ENCODE peak calls at places on chromosomes 7 and 10, in eight cellular contexts. Z is retinal pigment epithelial cell, E is heart left ventricle, N is kidney epithelial cell, R is neural progenitor cell, Y is AG09309, W is astrocyte of the cerebellum, L is transverse colon. T is an unnamed sample.

GRCh38 chr10:32156031-32156495 is 99.8 kb upstream of the KIF5B start:
- DNase-seq in Z (no peak), E (no peak), N (no peak), R (no peak), Y (no peak), W (no peak), L (no peak), T (no peak)

GRCh38 chr7:129886184-129886817 is 66.5 kb downstream of the UBE2H start:
- DNase-seq in Z (no peak), E (no peak), N (no peak), R (no peak), Y (no peak), W (no peak), L (no peak), T (peak; percentile 51)

GRCh38 chr10:60646966-60647796 is 131.1 kb upstream of the CDK1 start:
- DNase-seq in Z (no peak), E (peak; percentile 10), N (no peak), R (peak; percentile 57), Y (peak; percentile 24), W (peak; percentile 72), L (peak; percentile 22), T (peak; percentile 22)

GRCh38 chr10:103226011-103226410 is 19.7 kb upstream of the RPEL1 start:
- DNase-seq in Z (no peak), E (no peak), N (no peak), R (no peak), Y (peak; percentile 59), W (no peak), L (no peak), T (no peak)

GRCh38 chr10:90906596-90906995 is 14.3 kb downstream of the ANKRD1 start:
- DNase-seq in Z (no peak), E (no peak), N (no peak), R (no peak), Y (no peak), W (no peak), L (no peak), T (no peak)

GRCh38 chr7:125391921-125392320 is 462.3 kb upstream of the POT1 start:
- DNase-seq in Z (peak; percentile 81), E (no peak), N (no peak), R (no peak), Y (no peak), W (no peak), L (no peak), T (no peak)

GRCh38 chr10:49273626-49274025 is 25.3 kb upstream of the C10orf71 start:
- DNase-seq in Z (no peak), E (no peak), N (no peak), R (no peak), Y (no peak), W (no peak), L (no peak), T (no peak)

GRCh38 chr7:34842782-34843181 is 184.8 kb downstream of the NPSR1 start:
- DNase-seq in Z (no peak), E (no peak), N (no peak), R (no peak), Y (no peak), W (peak; percentile 53), L (no peak), T (no peak)

GRCh38 chr7:8536431-8536830 is 103.0 kb downstream of the NXPH1 start:
- DNase-seq in Z (no peak), E (no peak), N (no peak), R (no peak), Y (no peak), W (no peak), L (no peak), T (no peak)

GRCh38 chr10:945778-946177 is 14.3 kb upstream of the LARP4B start:
- DNase-seq in Z (no peak), E (no peak), N (no peak), R (peak; percentile 38), Y (no peak), W (no peak), L (no peak), T (no peak)

GRCh38 chr10:69648461-69648860 is 18.4 kb downstream of the FAM241B start:
- DNase-seq in Z (no peak), E (no peak), N (no peak), R (no peak), Y (no peak), W (no peak), L (no peak), T (no peak)

GRCh38 chr10:69647819-69648218 is 17.8 kb downstream of the FAM241B start:
- DNase-seq in Z (no peak), E (no peak), N (no peak), R (no peak), Y (no peak), W (no peak), L (no peak), T (no peak)

GRCh38 chr10:69651362-69651761 is 21.3 kb downstream of the FAM241B start:
- DNase-seq in Z (no peak), E (no peak), N (no peak), R (no peak), Y (no peak), W (no peak), L (no peak), T (no peak)

GRCh38 chr10:69650589-69651261 is 20.7 kb downstream of the FAM241B start:
- DNase-seq in Z (no peak), E (no peak), N (no peak), R (no peak), Y (no peak), W (no peak), L (no peak), T (no peak)

DNA sequence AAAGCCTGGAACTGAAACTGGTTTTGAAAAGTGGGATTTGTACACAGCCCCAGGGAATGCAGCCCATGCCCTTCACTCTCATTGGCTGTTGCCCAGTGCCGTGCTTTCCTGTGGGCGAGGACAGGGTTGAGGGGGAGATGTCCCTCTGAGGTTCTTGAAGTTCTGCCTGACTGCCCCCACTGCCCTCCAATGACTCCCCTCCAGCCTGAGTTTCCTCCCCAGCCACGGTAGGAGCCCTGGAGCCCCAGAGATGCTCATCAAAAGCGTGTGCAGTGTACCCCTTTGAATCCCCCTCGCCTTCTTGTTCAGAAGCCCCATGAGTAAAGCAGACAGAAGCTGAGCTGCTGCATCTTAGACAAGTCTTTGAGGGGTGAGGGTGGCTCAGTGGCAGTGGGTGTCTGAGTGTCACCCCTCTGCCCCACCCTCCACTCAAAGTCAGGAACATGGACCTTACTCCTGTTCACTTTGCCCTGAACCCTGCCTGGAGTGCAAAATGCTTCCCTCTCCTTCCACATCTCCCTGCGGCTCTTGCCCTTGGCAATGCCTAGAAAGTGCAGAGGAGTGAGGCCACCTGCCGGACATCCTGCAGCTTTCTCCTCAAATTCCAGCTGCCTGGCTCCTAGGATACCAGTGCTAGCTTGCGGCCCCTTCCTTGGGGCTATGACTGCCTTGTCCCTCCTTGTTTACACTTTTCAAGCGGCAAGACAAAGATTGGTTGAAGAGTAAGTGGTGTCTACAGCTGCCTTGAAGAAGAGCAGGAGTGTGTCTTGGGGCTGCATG is 19.9 kb downstream of the FAM241B start:
- DNase-seq in Z (no peak), E (no peak), N (no peak), R (no peak), Y (no peak), W (no peak), L (no peak), T (no peak)
- TF ChIP-seq CTCF in Z (no peak), E (no peak), N (peak; percentile 32), R (no peak), Y (peak; percentile 10), W (peak; percentile 27), L (no peak), T (no peak)

DNA sequence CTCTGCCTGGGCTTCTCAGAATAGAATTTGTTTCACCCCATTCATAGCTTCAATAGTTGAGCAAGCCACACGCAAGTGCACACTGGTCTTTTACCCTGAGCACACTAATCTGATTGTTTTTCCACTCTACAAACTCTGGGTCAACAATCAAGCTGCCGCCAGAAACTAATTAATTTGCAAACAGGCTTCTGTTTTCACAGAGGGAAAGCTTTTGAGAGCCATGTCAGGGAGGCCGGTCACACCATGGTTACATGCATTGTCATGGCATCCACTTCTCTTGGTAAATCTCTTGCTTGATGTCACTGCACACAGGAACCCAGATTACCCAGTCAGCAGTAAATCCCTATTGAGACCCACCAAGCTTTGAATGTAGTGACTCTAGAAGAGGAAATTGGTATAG is 154.2 kb downstream of the SEMA3A start:
- DNase-seq in Z (no peak), E (no peak), N (no peak), R (peak; percentile 91), Y (no peak), W (no peak), L (no peak), T (no peak)
- H3K4me3 ChIP-seq in Z (no peak overlapping the region), E (no peak overlapping the region), N (no peak overlapping the region), R (no peak overlapping the region), Y (no peak overlapping the region), W (no peak overlapping the region), L (no peak overlapping the region), T (no peak overlapping the region)

DNA sequence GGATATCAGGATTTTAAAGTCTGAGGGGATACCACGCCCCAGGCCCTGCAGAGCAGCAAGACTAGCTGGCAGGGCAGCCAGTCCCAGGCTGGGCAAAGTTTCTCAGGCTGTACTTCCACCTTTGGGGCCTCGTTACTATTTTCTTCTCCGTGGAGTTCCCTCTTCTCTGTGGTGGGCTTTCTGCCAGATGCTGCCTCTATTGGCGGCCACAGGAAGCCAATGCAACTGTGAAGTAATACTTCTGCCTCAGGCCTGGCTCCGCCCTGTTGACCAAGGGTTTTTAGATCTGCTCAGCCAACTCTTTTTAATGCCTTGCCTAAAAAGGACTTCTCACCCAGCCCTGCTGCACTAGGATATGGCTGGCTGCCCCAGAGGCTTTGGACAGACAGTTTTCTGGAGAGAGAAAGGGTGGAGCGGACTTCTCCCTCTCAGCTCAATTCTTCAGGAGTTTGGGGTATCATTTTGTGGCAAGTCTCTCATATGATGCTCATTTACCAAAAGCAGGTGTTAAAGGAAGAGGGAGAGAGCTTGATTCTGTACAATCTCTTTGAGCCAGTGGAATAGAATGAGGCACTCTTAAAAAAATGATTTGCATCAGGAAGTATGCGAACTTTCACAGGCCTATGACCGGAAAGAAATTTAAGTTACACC is 67.4 kb downstream of the HHEX start:
- DNase-seq in Z (peak; percentile 6), E (peak; percentile 87), N (peak; percentile 14), R (peak; percentile 59), Y (peak; percentile 65), W (peak; percentile 50), L (peak; percentile 79), T (peak; percentile 57)
- TF ChIP-seq CTCF in Z (peak; percentile 28), E (peak; percentile 44), N (no peak), R (peak; percentile 35), Y (peak; percentile 22), W (no peak), L (no peak), T (no peak)

GRCh38 chr7:30286749-30287148 is 2.4 kb downstream of the ZNRF2 start:
- DNase-seq in Z (no peak), E (no peak), N (no peak), R (no peak), Y (no peak), W (no peak), L (no peak), T (no peak)
- H3K4me3 ChIP-seq in Z (peak overlapping the region; percentile 80), E (no peak overlapping the region), N (peak overlapping the region; percentile 18), R (peak overlapping the region; percentile 99), Y (no peak overlapping the region), W (peak overlapping the region; percentile 80), L (peak overlapping the region; percentile 4), T (no peak overlapping the region)